ENCODE peak calls at places on chromosomes 5 and 9, in seven cellular contexts. C is H4; W is RPMI7951; A is stimulated activated naive CD8-positive, alpha-beta T cell treated with anti-CD3 and anti-CD28 coated beads, Interleukin-15, amount 100 ng/mL, for 72 hours; D is retina; S is CD4-positive, alpha-beta T cell; H is RWPE1. T is an unnamed sample.

GRCh38 chr9:107173422-107174180 is 109.5 kb upstream of the RAD23B start:
- DNase-seq in C (no peak), W (no peak), A (no peak), D (no peak), S (no peak), H (no peak), T (no peak)

GRCh38 chr5:178189433-178189832 is 2.3 kb upstream of the GMCL2 start:
- DNase-seq in C (no peak), W (no peak), A (no peak), D (no peak), S (no peak), H (no peak), T (no peak)

GRCh38 chr9:3502560-3503398 is 23.0 kb downstream of the RFX3 start:
- DNase-seq in C (no peak), W (no peak), A (no peak), D (no peak), S (no peak), H (no peak), T (no peak)

GRCh38 chr9:71767421-71768321 is 642 bp downstream of the CEMIP2 start:
- DNase-seq in C (no peak), W (no peak), A (peak; percentile 28), D (peak; percentile 81), S (no peak), H (no peak), T (no peak)

GRCh38 chr5:5422819-5423515 is 490 bp downstream of the ICE1 start:
- DNase-seq in C (no peak), W (no peak), A (no peak), D (peak; percentile 77), S (no peak), H (peak; percentile 18), T (no peak)

GRCh38 chr5:10301842-10302610 is 5.7 kb downstream of the CMBL start:
- DNase-seq in C (peak; percentile 92), W (peak; percentile 24), A (no peak), D (no peak), S (no peak), H (peak; percentile 81), T (peak; percentile 50)

GRCh38 chr5:171288066-171288465 is 21.0 kb upstream of the TLX3 start:
- DNase-seq in C (peak; percentile 27), W (no peak), A (no peak), D (no peak), S (no peak), H (no peak), T (peak; percentile 73)

GRCh38 chr5:6540111-6540830 is 91.6 kb downstream of the UBE2QL1 start:
- DNase-seq in C (no peak), W (no peak), A (no peak), D (no peak), S (no peak), H (no peak), T (no peak)

GRCh38 chr9:127077658-127077975 is 44.8 kb downstream of the ANGPTL2 start:
- DNase-seq in C (no peak), W (no peak), A (no peak), D (no peak), S (no peak), H (no peak), T (no peak)

GRCh38 chr5:93274291-93274690 is 306.7 kb downstream of the NR2F1-AS1 start:
- DNase-seq in C (no peak), W (peak; percentile 35), A (no peak), D (no peak), S (no peak), H (peak; percentile 73), T (peak; percentile 81)

GRCh38 chr9:91818226-91818587 is 131.8 kb downstream of the ROR2 start:
- DNase-seq in C (no peak), W (no peak), A (no peak), D (no peak), S (no peak), H (no peak), T (no peak)

GRCh38 chr5:172840778-172841154 is 6.7 kb downstream of the ERGIC1 start:
- DNase-seq in C (no peak), W (no peak), A (no peak), D (no peak), S (no peak), H (no peak), T (no peak)

GRCh38 chr5:154141686-154142300 is 48.7 kb upstream of the GALNT10 start:
- DNase-seq in C (no peak), W (no peak), A (no peak), D (peak; percentile 83), S (no peak), H (no peak), T (no peak)

GRCh38 chr9:124790301-124790700 is 13.4 kb downstream of the OLFML2A start:
- DNase-seq in C (no peak), W (no peak), A (no peak), D (no peak), S (no peak), H (no peak), T (no peak)